ENCODE peak calls at places on chromosomes 1 and 21, in nine cellular contexts. One of them, this sample, is unnamed. For H3K4me1, the result is how much of the 10 kb centered on the place peaks cover.

GRCh38 chr1:178389441-178389840 is 107.3 kb downstream of the CLEC20A start:
- DNase-seq in keratinocyte: no peak
- DNase-seq in heart right ventricle: no peak
- DNase-seq in fibroblast of lung: peak
- DNase-seq in left lung: no peak
- DNase-seq in lower lobe of right lung: no peak
- DNase-seq in body of pancreas: no peak
- DNase-seq in Karpas-422: no peak
- DNase-seq in left ventricle myocardium inferior: no peak
- DNase-seq in this sample: no peak

GRCh38 chr1:26582836-26583460 is 53.4 kb downstream of the RPS6KA1 start:
- DNase-seq in keratinocyte: no peak
- DNase-seq in heart right ventricle: no peak
- DNase-seq in fibroblast of lung: peak
- DNase-seq in left lung: peak
- DNase-seq in lower lobe of right lung: peak
- DNase-seq in body of pancreas: no peak
- DNase-seq in Karpas-422: no peak
- DNase-seq in left ventricle myocardium inferior: no peak
- DNase-seq in this sample: peak

GRCh38 chr1:46301406-46302090 is 1.9 kb downstream of the LRRC41 start:
- DNase-seq in keratinocyte: no peak
- DNase-seq in heart right ventricle: peak
- DNase-seq in fibroblast of lung: peak
- DNase-seq in left lung: peak
- DNase-seq in lower lobe of right lung: peak
- DNase-seq in body of pancreas: no peak
- DNase-seq in Karpas-422: peak
- DNase-seq in left ventricle myocardium inferior: no peak
- DNase-seq in this sample: no peak

GRCh38 chr1:152188673-152189591 is 29.9 kb upstream of the RPTN start:
- DNase-seq in keratinocyte: no peak
- DNase-seq in heart right ventricle: peak
- DNase-seq in fibroblast of lung: peak
- DNase-seq in left lung: peak
- DNase-seq in lower lobe of right lung: peak
- DNase-seq in body of pancreas: peak
- DNase-seq in Karpas-422: peak
- DNase-seq in left ventricle myocardium inferior: peak
- DNase-seq in this sample: peak

GRCh38 chr1:246176126-246177024 is 330.7 kb downstream of the SMYD3 start:
- DNase-seq in keratinocyte: no peak
- DNase-seq in heart right ventricle: no peak
- DNase-seq in fibroblast of lung: peak
- DNase-seq in left lung: no peak
- DNase-seq in lower lobe of right lung: peak
- DNase-seq in body of pancreas: peak
- DNase-seq in Karpas-422: no peak
- DNase-seq in left ventricle myocardium inferior: no peak
- DNase-seq in this sample: no peak

GRCh38 chr1:169484683-169485426 is 889 bp downstream of the SLC19A2 start:
- DNase-seq in keratinocyte: no peak
- DNase-seq in heart right ventricle: peak
- DNase-seq in fibroblast of lung: peak
- DNase-seq in left lung: peak
- DNase-seq in lower lobe of right lung: peak
- DNase-seq in body of pancreas: peak
- DNase-seq in Karpas-422: no peak
- DNase-seq in left ventricle myocardium inferior: peak
- DNase-seq in this sample: peak

GRCh38 chr1:201348211-201348566 is 29.3 kb downstream of the TNNT2 start:
- DNase-seq in keratinocyte: no peak
- DNase-seq in heart right ventricle: no peak
- DNase-seq in fibroblast of lung: peak
- DNase-seq in left lung: no peak
- DNase-seq in lower lobe of right lung: peak
- DNase-seq in body of pancreas: peak
- DNase-seq in Karpas-422: peak
- DNase-seq in left ventricle myocardium inferior: no peak
- DNase-seq in this sample: peak

GRCh38 chr1:172827841-172828240 is 168.9 kb downstream of the FASLG start:
- DNase-seq in keratinocyte: no peak
- DNase-seq in heart right ventricle: no peak
- DNase-seq in fibroblast of lung: no peak
- DNase-seq in left lung: no peak
- DNase-seq in lower lobe of right lung: no peak
- DNase-seq in body of pancreas: no peak
- DNase-seq in Karpas-422: no peak
- DNase-seq in left ventricle myocardium inferior: no peak
- DNase-seq in this sample: no peak

GRCh38 chr1:25243907-25244306 is 3.3 kb downstream of the RSRP1 start:
- DNase-seq in keratinocyte: no peak
- DNase-seq in heart right ventricle: no peak
- DNase-seq in fibroblast of lung: no peak
- DNase-seq in left lung: no peak
- DNase-seq in lower lobe of right lung: no peak
- DNase-seq in body of pancreas: no peak
- DNase-seq in Karpas-422: no peak
- DNase-seq in left ventricle myocardium inferior: no peak
- DNase-seq in this sample: no peak

GRCh38 chr1:95547000-95547399 is 313.0 kb downstream of the RWDD3 start:
- DNase-seq in keratinocyte: peak
- DNase-seq in heart right ventricle: no peak
- DNase-seq in fibroblast of lung: no peak
- DNase-seq in left lung: no peak
- DNase-seq in lower lobe of right lung: no peak
- DNase-seq in body of pancreas: no peak
- DNase-seq in Karpas-422: no peak
- DNase-seq in left ventricle myocardium inferior: no peak
- DNase-seq in this sample: no peak

GRCh38 chr21:21714396-21714795 is 716.2 kb downstream of the NCAM2 start:
- DNase-seq in keratinocyte: no peak
- DNase-seq in heart right ventricle: no peak
- DNase-seq in fibroblast of lung: peak
- DNase-seq in left lung: no peak
- DNase-seq in lower lobe of right lung: no peak
- DNase-seq in body of pancreas: no peak
- DNase-seq in Karpas-422: no peak
- DNase-seq in left ventricle myocardium inferior: no peak
- DNase-seq in this sample: no peak

GRCh38 chr1:9128161-9128519 is 762 bp downstream of the GPR157 start:
- DNase-seq in keratinocyte: no peak
- DNase-seq in heart right ventricle: peak
- DNase-seq in fibroblast of lung: no peak
- DNase-seq in left lung: peak
- DNase-seq in lower lobe of right lung: peak
- DNase-seq in body of pancreas: peak
- DNase-seq in Karpas-422: no peak
- DNase-seq in left ventricle myocardium inferior: peak
- DNase-seq in this sample: peak

GRCh38 chr1:230117694-230118093 is 50.7 kb downstream of the GALNT2 start:
- DNase-seq in keratinocyte: no peak
- DNase-seq in heart right ventricle: no peak
- DNase-seq in fibroblast of lung: no peak
- DNase-seq in left lung: no peak
- DNase-seq in lower lobe of right lung: no peak
- DNase-seq in body of pancreas: no peak
- DNase-seq in Karpas-422: no peak
- DNase-seq in left ventricle myocardium inferior: no peak
- DNase-seq in this sample: no peak

GRCh38 chr1:153795934-153796785 is 21.0 kb downstream of the SLC27A3 start:
- DNase-seq in keratinocyte: no peak
- DNase-seq in heart right ventricle: no peak
- DNase-seq in fibroblast of lung: no peak
- DNase-seq in left lung: no peak
- DNase-seq in lower lobe of right lung: no peak
- DNase-seq in body of pancreas: peak
- DNase-seq in Karpas-422: no peak
- DNase-seq in left ventricle myocardium inferior: no peak
- DNase-seq in this sample: no peak

GRCh38 chr1:101293461-101294045 is 56.7 kb downstream of the S1PR1 start:
- DNase-seq in keratinocyte: no peak
- DNase-seq in heart right ventricle: no peak
- DNase-seq in fibroblast of lung: peak
- DNase-seq in left lung: no peak
- DNase-seq in lower lobe of right lung: no peak
- DNase-seq in body of pancreas: no peak
- DNase-seq in Karpas-422: no peak
- DNase-seq in left ventricle myocardium inferior: no peak
- DNase-seq in this sample: no peak

GRCh38 chr1:227399152-227399730 is 80.9 kb upstream of the CDC42BPA start:
- DNase-seq in keratinocyte: no peak
- DNase-seq in heart right ventricle: no peak
- DNase-seq in fibroblast of lung: no peak
- DNase-seq in left lung: no peak
- DNase-seq in lower lobe of right lung: no peak
- DNase-seq in body of pancreas: no peak
- DNase-seq in Karpas-422: no peak
- DNase-seq in left ventricle myocardium inferior: no peak
- DNase-seq in this sample: no peak

GRCh38 chr1:227401562-227402342 is 83.5 kb upstream of the CDC42BPA start:
- DNase-seq in keratinocyte: no peak
- DNase-seq in heart right ventricle: no peak
- DNase-seq in fibroblast of lung: no peak
- DNase-seq in left lung: no peak
- DNase-seq in lower lobe of right lung: no peak
- DNase-seq in body of pancreas: no peak
- DNase-seq in Karpas-422: no peak
- DNase-seq in left ventricle myocardium inferior: no peak
- DNase-seq in this sample: no peak

GRCh38 chr1:227403535-227403934 is 85.2 kb upstream of the CDC42BPA start:
- DNase-seq in keratinocyte: no peak
- DNase-seq in heart right ventricle: no peak
- DNase-seq in fibroblast of lung: no peak
- DNase-seq in left lung: no peak
- DNase-seq in lower lobe of right lung: no peak
- DNase-seq in body of pancreas: no peak
- DNase-seq in Karpas-422: no peak
- DNase-seq in left ventricle myocardium inferior: no peak
- DNase-seq in this sample: no peak
- H3K27ac ChIP-seq in keratinocyte: no peak
- H3K27ac ChIP-seq in heart right ventricle: no peak
- H3K27ac ChIP-seq in fibroblast of lung: no peak
- H3K27ac ChIP-seq in left lung: no peak
- H3K27ac ChIP-seq in lower lobe of right lung: no peak
- H3K27ac ChIP-seq in body of pancreas: no peak
- H3K27ac ChIP-seq in Karpas-422: no peak
- H3K27ac ChIP-seq in left ventricle myocardium inferior: no peak
- H3K27ac ChIP-seq in this sample: no peak

GRCh38 chr1:92838519-92838918 is 6.7 kb downstream of the RPL5 start:
- DNase-seq in keratinocyte: no peak
- DNase-seq in heart right ventricle: no peak
- DNase-seq in fibroblast of lung: no peak
- DNase-seq in left lung: no peak
- DNase-seq in lower lobe of right lung: no peak
- DNase-seq in body of pancreas: no peak
- DNase-seq in Karpas-422: no peak
- DNase-seq in left ventricle myocardium inferior: no peak
- DNase-seq in this sample: no peak
- H3K4me1 ChIP-seq in keratinocyte: under half
- H3K4me1 ChIP-seq in heart right ventricle: under half
- H3K4me1 ChIP-seq in fibroblast of lung: under half
- H3K4me1 ChIP-seq in left lung: half or more
- H3K4me1 ChIP-seq in lower lobe of right lung: half or more
- H3K4me1 ChIP-seq in body of pancreas: half or more
- H3K4me1 ChIP-seq in Karpas-422: under half
- H3K4me1 ChIP-seq in left ventricle myocardium inferior: half or more
- H3K4me1 ChIP-seq in this sample: under half

GRCh38 chr1:171794085-171794484 is 12.6 kb downstream of the METTL13 start:
- DNase-seq in keratinocyte: peak
- DNase-seq in heart right ventricle: no peak
- DNase-seq in fibroblast of lung: peak
- DNase-seq in left lung: no peak
- DNase-seq in lower lobe of right lung: no peak
- DNase-seq in body of pancreas: no peak
- DNase-seq in Karpas-422: no peak
- DNase-seq in left ventricle myocardium inferior: no peak
- DNase-seq in this sample: no peak
- H3K27ac ChIP-seq in keratinocyte: peak
- H3K27ac ChIP-seq in heart right ventricle: no peak
- H3K27ac ChIP-seq in fibroblast of lung: peak
- H3K27ac ChIP-seq in left lung: no peak
- H3K27ac ChIP-seq in lower lobe of right lung: no peak
- H3K27ac ChIP-seq in body of pancreas: no peak
- H3K27ac ChIP-seq in Karpas-422: no peak
- H3K27ac ChIP-seq in left ventricle myocardium inferior: no peak
- H3K27ac ChIP-seq in this sample: no peak

GRCh38 chr1:115651391-115651790 is 9.6 kb downstream of the VANGL1 start:
- DNase-seq in keratinocyte: no peak
- DNase-seq in heart right ventricle: no peak
- DNase-seq in fibroblast of lung: no peak
- DNase-seq in left lung: no peak
- DNase-seq in lower lobe of right lung: no peak
- DNase-seq in body of pancreas: no peak
- DNase-seq in Karpas-422: no peak
- DNase-seq in left ventricle myocardium inferior: no peak
- DNase-seq in this sample: no peak
- H3K4me1 ChIP-seq in keratinocyte: half or more
- H3K4me1 ChIP-seq in heart right ventricle: under half
- H3K4me1 ChIP-seq in fibroblast of lung: under half
- H3K4me1 ChIP-seq in left lung: under half
- H3K4me1 ChIP-seq in lower lobe of right lung: under half
- H3K4me1 ChIP-seq in body of pancreas: half or more
- H3K4me1 ChIP-seq in Karpas-422: under half
- H3K4me1 ChIP-seq in left ventricle myocardium inferior: half or more
- H3K4me1 ChIP-seq in this sample: under half

This sample was measured in aorta.